ENCODE peak calls at places on chromosomes 2 and 18, in four cellular contexts. U is fibroblast of mammary gland, A is left ventricle myocardium inferior, H is heart left ventricle. P is an unnamed sample.

GRCh38 chr2:54524236-54524991 is 68.3 kb downstream of the SPTBN1 start:
- DNase-seq in A (no peak), H (no peak), U (peak; percentile 69), P (no peak)

GRCh38 chr2:13858626-13859025 is 773.9 kb upstream of the LRATD1 start:
- DNase-seq in U (peak; percentile 80), H (no peak), A (no peak), P (no peak)

GRCh38 chr2:19796036-19796703 is 105.6 kb downstream of the TTC32 start:
- DNase-seq in H (no peak), A (no peak), U (peak; percentile 91), P (no peak)

GRCh38 chr2:105777071-105777482 is 32.4 kb downstream of the NCK2 start:
- DNase-seq in U (no peak), A (no peak), H (no peak), P (no peak)

GRCh38 chr2:183665976-183666375 is 541.7 kb downstream of the NUP35 start:
- DNase-seq in U (peak; percentile 25), H (no peak), A (no peak), P (no peak)

GRCh38 chr2:39696838-39697237 is 31.1 kb downstream of the TMEM178A start:
- DNase-seq in U (peak; percentile 80), A (no peak), H (no peak), P (no peak)

GRCh38 chr2:72718906-72719305 is 106.9 kb downstream of the EXOC6B start:
- DNase-seq in H (no peak), U (no peak), A (no peak), P (no peak)

GRCh38 chr18:33210575-33211189 is 229.8 kb downstream of the CCDC178 start:
- DNase-seq in A (no peak), U (peak; percentile 43), H (no peak), P (no peak)

GRCh38 chr2:11132036-11132671 is 23.1 kb upstream of the SLC66A3 start:
- DNase-seq in A (no peak), H (no peak), U (no peak), P (no peak)

GRCh38 chr2:172861163-172861562 is 125.5 kb downstream of the RAPGEF4 start:
- DNase-seq in U (no peak), A (no peak), H (no peak), P (no peak)

GRCh38 chr18:59063912-59064311 is 75.8 kb upstream of the SEC11C start:
- DNase-seq in U (no peak), A (no peak), H (no peak), P (no peak)

GRCh38 chr18:46704816-46705215 is 47.8 kb upstream of the LOXHD1 start:
- DNase-seq in U (no peak), A (no peak), H (no peak), P (no peak)

GRCh38 chr18:10783941-10784340 is 258.1 kb downstream of the NAPG start:
- DNase-seq in U (no peak), H (no peak), A (no peak), P (no peak)

GRCh38 chr2:74105413-74105812 is 42.3 kb downstream of the BOLA3 start:
- DNase-seq in U (no peak), A (no peak), H (no peak), P (no peak)

GRCh38 chr2:1750270-1750934 is 6.1 kb upstream of the PXDN start:
- DNase-seq in H (no peak), A (no peak), U (no peak), P (no peak)

GRCh38 chr2:233197022-233197421 is 54.5 kb upstream of the ATG16L1 start:
- DNase-seq in H (peak; percentile 3), U (no peak), A (no peak), P (no peak)

GRCh38 chr2:54871457-54872103 is 148.1 kb downstream of the EML6 start:
- DNase-seq in U (peak; percentile 78), A (no peak), H (no peak), P (no peak)

GRCh38 chr2:1653137-1653789 is 91.1 kb downstream of the PXDN start:
- DNase-seq in H (no peak), U (peak; percentile 98), A (peak; percentile 57), P (peak; percentile 95)

GRCh38 chr2:232263295-232263694 is 115.3 kb upstream of the ALPP start:
- DNase-seq in A (no peak), U (no peak), H (no peak), P (no peak)

GRCh38 chr2:136765736-136766323 is 485 bp downstream of the THSD7B start:
- DNase-seq in A (no peak), H (no peak), U (no peak), P (no peak)

GRCh38 chr18:77129150-77129551 is 3.4 kb downstream of the MBP start:
- DNase-seq in U (peak; percentile 98), A (no peak), H (no peak), P (no peak)

GRCh38 chr2:71113843-71114242 is 16.2 kb downstream of the MCEE start:
- DNase-seq in U (no peak), H (no peak), A (no peak), P (no peak)

GRCh38 chr2:63792523-63792922 is 49.2 kb upstream of the UGP2 start:
- DNase-seq in U (peak; percentile 97), H (no peak), A (no peak), P (no peak)

GRCh38 chr2:32824415-32824814 is 122.3 kb upstream of the LTBP1 start:
- DNase-seq in A (no peak), H (no peak), U (no peak), P (no peak)

GRCh38 chr2:217418544-217418943 is 558.7 kb upstream of the TNP1 start:
- DNase-seq in A (no peak), H (no peak), U (no peak), P (no peak)

GRCh38 chr2:190947139-190947538 is 66.5 kb downstream of the GLS start:
- DNase-seq in A (no peak), H (no peak), U (no peak), P (no peak)

GRCh38 chr2:133633851-133634250 is 65.6 kb upstream of the NCKAP5 start:
- DNase-seq in A (no peak), U (peak; percentile 24), H (no peak), P (no peak)

GRCh38 chr2:217799553-217800432 is 203.0 kb downstream of the TNS1 start:
- DNase-seq in A (peak; percentile 14), H (peak; percentile 25), U (no peak), P (peak; percentile 59)

GRCh38 chr18:22871809-22872525 is 61.2 kb upstream of the RBBP8 start:
- DNase-seq in A (no peak), U (peak; percentile 37), H (no peak), P (no peak)

GRCh38 chr18:49645836-49646235 is 84.0 kb downstream of the LIPG start:
- DNase-seq in H (no peak), A (peak; percentile 71), U (peak; percentile 90), P (peak; percentile 80)

GRCh38 chr2:20241973-20242726 is 17.2 kb upstream of the SDC1 start:
- DNase-seq in U (no peak), H (no peak), A (no peak), P (no peak)

GRCh38 chr2:19801367-19802087 is 100.3 kb downstream of the TTC32 start:
- DNase-seq in A (peak; percentile 87), U (peak; percentile 98), H (peak; percentile 90), P (peak; percentile 90)

GRCh38 chr2:186645999-186646398 is 47.9 kb upstream of the FAM171B start:
- DNase-seq in U (peak; percentile 26), A (no peak), H (no peak), P (no peak)

GRCh38 chr2:16522031-16522818 is 143.4 kb downstream of the CYRIA start:
- DNase-seq in U (no peak), A (no peak), H (no peak), P (no peak)

GRCh38 chr2:234881413-234882241 is 70.2 kb upstream of the SH3BP4 start:
- DNase-seq in A (peak; percentile 78), H (peak; percentile 78), U (peak; percentile 92), P (peak; percentile 85)

GRCh38 chr2:234880551-234881211 is 71.1 kb upstream of the SH3BP4 start:
- DNase-seq in A (no peak), U (peak; percentile 92), H (no peak), P (no peak)

GRCh38 chr2:234885113-234885512 is 66.7 kb upstream of the SH3BP4 start:
- DNase-seq in A (no peak), U (no peak), H (no peak), P (no peak)

GRCh38 chr2:234884591-234884990 is 67.2 kb upstream of the SH3BP4 start:
- DNase-seq in H (no peak), U (no peak), A (no peak), P (no peak)

DNA sequence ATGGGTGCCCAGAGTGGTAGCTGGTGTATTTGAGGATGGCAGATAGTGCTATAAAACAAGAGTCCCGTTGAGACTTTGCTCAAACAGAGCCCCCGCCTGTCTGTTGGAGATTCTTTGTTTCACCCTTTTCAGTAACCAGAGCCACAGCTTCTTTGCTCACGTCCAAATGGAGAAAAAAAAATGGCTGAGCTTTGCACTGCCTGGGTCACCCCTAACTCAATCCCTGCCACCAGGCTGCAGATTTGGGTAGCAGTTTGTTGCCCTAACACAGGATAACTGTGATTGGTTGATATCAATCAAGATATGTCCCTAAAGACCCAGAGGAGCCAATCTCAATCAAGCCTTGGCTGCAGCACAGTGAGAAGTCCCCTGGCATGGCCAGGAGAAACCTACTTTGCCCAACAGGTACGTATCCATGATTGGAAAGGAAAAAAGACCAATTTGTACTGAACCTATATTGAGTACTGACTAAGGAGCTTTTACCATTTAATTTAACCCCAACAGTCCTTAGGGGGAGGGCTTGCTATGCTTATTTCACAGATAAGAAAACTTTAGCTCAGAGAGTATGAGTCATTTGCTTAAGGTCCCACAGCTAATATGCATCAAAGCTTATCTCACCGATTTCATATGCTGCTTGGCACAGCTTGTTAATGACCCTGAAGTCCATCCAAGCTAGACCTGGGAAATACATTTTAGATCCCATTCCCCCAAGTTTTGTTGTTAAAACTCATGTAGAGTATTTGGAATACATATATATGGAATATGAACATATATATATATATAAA is 72.0 kb upstream of the SH3BP4 start:
- DNase-seq in A (no peak), U (peak; percentile 53), H (no peak), P (no peak)
- TF ChIP-seq CTCF in A (no peak), U (no peak), H (no peak), P (no peak)

GRCh38 chr2:177325554-177325953 is 61.0 kb upstream of the NFE2L2 start:
- DNase-seq in A (no peak), H (no peak), U (no peak), P (no peak)

GRCh38 chr2:177322801-177323261 is 58.3 kb upstream of the NFE2L2 start:
- DNase-seq in A (no peak), H (no peak), U (no peak), P (no peak)

GRCh38 chr2:177326591-177326990 is 62.1 kb upstream of the NFE2L2 start:
- DNase-seq in U (no peak), H (no peak), A (no peak), P (no peak)

GRCh38 chr2:177326005-177326404 is 61.5 kb upstream of the NFE2L2 start:
- DNase-seq in U (no peak), H (no peak), A (no peak), P (no peak)

DNA sequence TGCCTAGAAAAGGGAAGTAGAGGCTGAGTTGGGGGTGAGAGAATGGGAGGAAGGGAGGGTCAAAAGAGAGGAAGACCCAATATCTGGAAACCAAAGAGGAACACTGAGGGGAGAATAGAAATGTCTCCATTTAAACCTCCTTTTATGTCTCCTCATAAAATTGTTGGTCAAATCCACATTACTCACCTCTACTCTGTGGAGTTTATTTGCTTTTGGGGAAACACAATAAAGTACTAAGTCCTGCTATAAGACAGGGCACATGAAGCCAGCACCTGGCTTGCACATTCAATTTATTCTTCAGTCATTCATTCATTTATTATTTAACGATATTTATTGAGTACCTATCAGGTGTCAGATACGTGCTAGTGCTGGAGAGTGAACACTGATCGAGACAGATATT is 60.3 kb upstream of the NFE2L2 start:
- DNase-seq in U (no peak), H (no peak), A (no peak), P (no peak)
- H3K4me3 ChIP-seq in U (no peak overlapping the region), H (no peak overlapping the region), A (no peak overlapping the region), P (no peak overlapping the region)

GRCh38 chr2:60439219-60439974 is 114.1 kb downstream of the BCL11A start:
- DNase-seq in U (no peak), A (peak; percentile 39), H (peak; percentile 76), P (no peak)
- TF ChIP-seq CTCF in U (no peak), A (peak; percentile 63), H (peak; percentile 49), P (peak; percentile 67)

GRCh38 chr2:204545861-204546773 is 842 bp downstream of the PARD3B start:
- DNase-seq in A (no peak), U (no peak), H (no peak), P (no peak)
- H3K4me3 ChIP-seq in A (peak overlapping the region; percentile 97), U (peak overlapping the region; percentile 51), H (peak overlapping the region; percentile 65), P (peak overlapping the region; percentile 95)